ENCODE peak calls at places on chromosome 2, in seven cellular contexts. U is NCI-H1417, D is T-helper 2 cell, E is left ventricle myocardium superior, C is SHP77, J is activated T-helper 1 cell treated with Interleukin-2 at 50 U/mL for 16 hours, H is NCI-H748 treated with DMSO at 0.1 percent for 48 hours. Z is an unnamed sample.

GRCh38 chr2:240136671-240137292 is 677 bp upstream of the COPS9 start:
- DNase-seq in J (no peak), C (peak), D (no peak), U (no peak), E (no peak), H (no peak), Z (no peak)

GRCh38 chr2:20447437-20448245 is 767 bp downstream of the RHOB start:
- DNase-seq in E (peak), H (no peak), D (no peak), J (no peak), C (no peak), U (peak), Z (peak)

GRCh38 chr2:171225989-171226388 is 65.3 kb upstream of the TLK1 start:
- DNase-seq in E (no peak), U (no peak), D (no peak), J (no peak), C (no peak), H (no peak), Z (no peak)

GRCh38 chr2:9020267-9020666 is 16.8 kb upstream of the MBOAT2 start:
- DNase-seq in C (no peak), J (no peak), D (no peak), U (no peak), H (no peak), E (no peak), Z (no peak)

GRCh38 chr2:59583173-59583765 is 970.2 kb downstream of the BCL11A start:
- DNase-seq in D (no peak), C (no peak), H (no peak), U (no peak), J (no peak), E (no peak), Z (no peak)

GRCh38 chr2:70371753-70372152 is 69.9 kb upstream of the FAM136A start:
- DNase-seq in E (no peak), U (no peak), D (no peak), J (no peak), H (no peak), C (no peak), Z (no peak)

GRCh38 chr2:27621524-27621923 is 7.3 kb downstream of the CCDC121 start:
- DNase-seq in H (no peak), J (no peak), D (no peak), E (no peak), U (no peak), C (no peak), Z (no peak)

GRCh38 chr2:30335981-30336538 is 104.7 kb downstream of the LBH start:
- DNase-seq in D (no peak), E (no peak), C (no peak), J (no peak), U (no peak), H (no peak), Z (no peak)

GRCh38 chr2:220394433-220394832 is 767.0 kb downstream of the SLC4A3 start:
- DNase-seq in H (no peak), U (no peak), D (no peak), J (no peak), E (peak), C (peak), Z (no peak)

Z was measured in NCI-H146.